ENCODE peak calls at places on chromosomes 11 and 22, in nine cellular contexts. X, G, E, U, D, L, V, O and H are unnamed samples.

GRCh38 chr11:24794064-24794463 is 297.2 kb downstream of the LUZP2 start:
- DNase-seq in X (no peak), G (no peak), E (no peak), U (no peak), D (no peak), L (no peak), V (no peak), O (no peak), H (no peak)

GRCh38 chr11:78277314-78277994 is 88.7 kb downstream of the USP35 start:
- DNase-seq in X (no peak), G (no peak), E (no peak), U (no peak), D (no peak), L (no peak), V (no peak), O (no peak), H (no peak)

GRCh38 chr11:129458756-129459535 is 83.3 kb downstream of the BARX2 start:
- DNase-seq in X (no peak), G (no peak), E (no peak), U (no peak), D (no peak), L (no peak), V (no peak), O (no peak), H (no peak)

GRCh38 chr11:43580735-43581369 is 99.7 kb upstream of the HSD17B12 start:
- DNase-seq in X (no peak), G (no peak), E (no peak), U (peak; percentile 24), D (no peak), L (no peak), V (no peak), O (peak; percentile 23), H (no peak)

GRCh38 chr11:129315781-129316579 is 59.7 kb upstream of the BARX2 start:
- DNase-seq in X (no peak), G (no peak), E (no peak), U (no peak), D (no peak), L (no peak), V (no peak), O (no peak), H (no peak)

GRCh38 chr11:126989942-126990715 is 10.4 kb downstream of the KIRREL3 start:
- DNase-seq in X (peak; percentile 69), G (peak; percentile 62), E (no peak), U (peak; percentile 77), D (peak; percentile 77), L (peak; percentile 84), V (peak; percentile 46), O (peak; percentile 62), H (peak; percentile 87)

GRCh38 chr11:61533039-61533375 is 24.5 kb downstream of the LRRC10B start:
- DNase-seq in X (no peak), G (no peak), E (no peak), U (no peak), D (no peak), L (no peak), V (no peak), O (no peak), H (no peak)

GRCh38 chr11:101126551-101127347 is 2.9 kb downstream of the PGR start:
- DNase-seq in X (peak; percentile 63), G (no peak), E (peak; percentile 1), U (no peak), D (peak; percentile 17), L (peak; percentile 13), V (no peak), O (peak; percentile 24), H (peak; percentile 40)

DNA sequence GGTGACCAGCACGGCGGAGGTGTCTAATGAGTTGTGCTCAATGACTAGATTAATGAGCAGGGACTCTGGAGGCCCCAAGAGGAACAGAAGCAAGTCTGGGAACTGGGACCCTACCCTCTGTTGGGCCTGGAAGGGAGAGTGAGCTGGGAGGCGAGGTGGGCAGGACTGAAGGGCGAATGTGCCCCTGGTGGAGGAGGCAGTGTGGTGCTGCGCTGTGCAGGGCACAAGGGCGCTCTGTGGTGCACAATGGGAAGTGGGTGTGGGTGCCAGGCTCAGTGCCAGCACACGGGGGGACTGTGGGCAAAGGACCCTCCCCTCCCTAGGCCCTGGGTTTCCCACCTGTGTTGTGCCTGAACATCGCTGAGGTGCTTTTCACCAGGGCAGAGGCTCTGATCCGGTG is 57.5 kb upstream of the TTLL12 start:
- DNase-seq in X (no peak), G (no peak), E (no peak), U (no peak), D (no peak), L (no peak), V (no peak), O (no peak), H (no peak)
- TF ChIP-seq CTCF in X (no peak), G (no peak), E (no peak), U (no peak), D (no peak), L (no peak), V (no peak), O (no peak), H (peak; percentile 19)

GRCh38 chr11:15526859-15527450 is 412.2 kb downstream of the INSC start:
- DNase-seq in X (no peak), G (no peak), E (no peak), U (no peak), D (no peak), L (no peak), V (no peak), O (no peak), H (no peak)

GRCh38 chr11:15526032-15526431 is 411.3 kb downstream of the INSC start:
- DNase-seq in X (no peak), G (no peak), E (no peak), U (no peak), D (no peak), L (no peak), V (no peak), O (no peak), H (no peak)

GRCh38 chr11:15523576-15523975 is 408.9 kb downstream of the INSC start:
- DNase-seq in X (no peak), G (no peak), E (no peak), U (no peak), D (no peak), L (no peak), V (no peak), O (no peak), H (no peak)

GRCh38 chr11:15519911-15520310 is 405.2 kb downstream of the INSC start:
- DNase-seq in X (no peak), G (no peak), E (no peak), U (no peak), D (no peak), L (no peak), V (no peak), O (no peak), H (no peak)

DNA sequence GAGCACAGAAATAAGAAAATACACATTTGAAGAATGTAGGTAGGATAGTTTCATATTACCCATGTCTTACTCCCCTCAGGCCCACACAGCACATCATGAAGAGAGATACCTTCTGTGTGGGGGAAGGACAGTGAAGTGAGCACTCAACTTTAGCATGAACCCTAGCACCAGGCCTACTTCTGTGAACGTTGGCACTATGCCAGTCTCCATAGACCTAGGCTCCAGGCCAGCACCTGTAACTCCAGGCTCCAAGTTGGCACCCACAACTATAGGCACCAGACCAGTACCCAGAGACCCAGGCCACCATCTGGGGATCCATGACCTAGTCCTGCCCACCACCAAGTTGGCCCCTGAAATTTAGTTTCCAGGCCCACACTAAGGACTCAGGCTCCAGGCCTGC is 410.9 kb downstream of the INSC start:
- DNase-seq in X (no peak), G (no peak), E (no peak), U (no peak), D (no peak), L (no peak), V (no peak), O (no peak), H (no peak)
- TF ChIP-seq CTCF in X (no peak), G (no peak), E (no peak), U (no peak), D (no peak), L (no peak), V (no peak), O (no peak), H (no peak)

GRCh38 chr22:30245181-30245984 is 1.2 kb downstream of the LIF start:
- DNase-seq in X (no peak), G (no peak), E (no peak), U (no peak), D (no peak), L (no peak), V (no peak), O (no peak), H (no peak)

GRCh38 chr22:30246962-30247376 is 410 bp upstream of the LIF start:
- DNase-seq in X (no peak), G (no peak), E (no peak), U (no peak), D (no peak), L (no peak), V (no peak), O (no peak), H (no peak)

GRCh38 chr22:30247561-30247960 is 1.0 kb upstream of the LIF start:
- DNase-seq in X (no peak), G (no peak), E (no peak), U (no peak), D (no peak), L (no peak), V (no peak), O (no peak), H (no peak)

GRCh38 chr22:30247974-30248373 is 1.4 kb upstream of the LIF start:
- DNase-seq in X (no peak), G (no peak), E (no peak), U (no peak), D (no peak), L (no peak), V (no peak), O (no peak), H (no peak)

DNA sequence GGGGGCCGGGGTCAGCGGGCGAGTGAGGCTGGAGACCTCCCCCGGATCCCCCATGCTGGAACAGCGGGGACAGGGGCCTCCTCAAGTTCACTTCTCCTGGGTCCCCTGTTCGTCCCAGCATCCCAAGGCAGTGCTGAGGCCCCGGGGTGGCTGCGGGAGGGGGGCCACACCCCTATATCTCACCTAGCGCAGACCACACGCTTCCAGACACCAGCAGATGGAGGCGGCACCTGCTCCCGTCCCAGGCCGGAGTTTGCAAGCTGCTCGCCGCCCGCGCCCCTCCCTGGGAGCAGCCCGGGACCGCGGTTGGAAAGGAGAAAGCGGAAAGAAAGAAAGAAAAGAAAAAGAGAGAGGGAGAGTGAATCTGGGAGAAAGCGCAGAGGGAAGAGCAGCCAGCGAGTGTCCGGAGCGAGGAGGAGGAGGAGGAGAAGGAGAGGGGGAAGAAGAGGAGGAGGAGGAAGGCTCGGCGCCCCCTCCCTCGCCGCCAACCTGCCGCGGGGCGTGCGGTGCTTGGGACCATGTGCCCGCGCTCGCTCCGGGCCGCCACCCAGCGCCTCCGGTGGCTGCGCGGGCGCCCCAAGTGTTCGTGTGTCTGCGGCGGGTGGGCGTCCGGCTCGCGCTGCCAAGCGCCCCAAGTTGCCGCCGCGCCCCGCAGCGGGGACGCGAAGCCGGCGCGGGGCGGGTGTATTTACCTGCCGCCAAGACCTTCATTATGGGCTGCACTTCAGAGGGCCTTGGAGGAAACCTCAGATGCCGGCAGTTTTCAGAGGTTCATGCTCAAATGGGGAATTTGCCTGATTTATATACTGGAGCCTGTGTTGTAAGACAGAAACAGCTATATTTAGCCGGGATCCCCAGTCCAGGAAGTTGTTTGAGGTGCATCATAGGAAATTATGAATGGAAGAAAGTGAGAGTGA is at the start of gene LIF:
- DNase-seq in X (no peak), G (no peak), E (no peak), U (peak; percentile 86), D (peak; percentile 82), L (no peak), V (peak; percentile 54), O (peak; percentile 56), H (no peak)
- TF ChIP-seq CTCF in X (peak; percentile 24), G (no peak), E (no peak), U (peak; percentile 12), D (no peak), L (no peak), V (peak; percentile 18), O (no peak), H (no peak)

GRCh38 chr22:39941661-39942060 is 18.5 kb upstream of the TMA7B start:
- DNase-seq in X (no peak), G (no peak), E (no peak), U (no peak), D (no peak), L (no peak), V (no peak), O (no peak), H (no peak)

GRCh38 chr22:39939830-39940229 is 20.4 kb upstream of the TMA7B start:
- DNase-seq in X (no peak), G (no peak), E (no peak), U (no peak), D (no peak), L (no peak), V (no peak), O (no peak), H (no peak)

GRCh38 chr22:39938509-39938908 is 21.7 kb upstream of the TMA7B start:
- DNase-seq in X (no peak), G (no peak), E (no peak), U (no peak), D (no peak), L (no peak), V (no peak), O (no peak), H (no peak)

GRCh38 chr22:39942433-39943213 is 17.6 kb upstream of the TMA7B start:
- DNase-seq in X (no peak), G (peak; percentile 41), E (no peak), U (no peak), D (no peak), L (no peak), V (no peak), O (no peak), H (no peak)

GRCh38 chr22:39940757-39941305 is 19.4 kb upstream of the TMA7B start:
- DNase-seq in X (no peak), G (peak; percentile 6), E (no peak), U (no peak), D (no peak), L (no peak), V (no peak), O (peak; percentile 10), H (no peak)
- TF ChIP-seq CTCF in X (no peak), G (no peak), E (no peak), U (no peak), D (no peak), L (no peak), V (no peak), O (no peak), H (no peak)